ENCODE peak calls at places on chromosome 1, in nine cellular contexts. One of them, this sample, is unnamed.
A peak's percentile ranks its signal among the peaks of the same experiment; 100 is the strongest.

GRCh38 chr1:111127923-111128643 is 11.8 kb downstream of the DRAM2 start:
- DNase-seq in putamen: peak; percentile 24
- DNase-seq in NCI-H1092 treated with DMSO at 0.1 percent for 48 hours: no peak
- DNase-seq in stimulated activated CD4-positive, alpha-beta T cell treated with anti-CD3 and anti-CD28 coated beads, Interleukin-15, amount 100 ng/mL, for 24 hours: no peak
- DNase-seq in naive thymus-derived CD8-positive, alpha-beta T cell: no peak
- DNase-seq in AG09309: no peak
- DNase-seq in HEK293T: no peak
- DNase-seq in WTC11: no peak
- DNase-seq in IMR-90: no peak
- DNase-seq in this sample: no peak

GRCh38 chr1:40887652-40888051 is 25.5 kb upstream of the CITED4 start:
- DNase-seq in naive thymus-derived CD8-positive, alpha-beta T cell: no peak
- DNase-seq in HEK293T: no peak
- DNase-seq in NCI-H1092 treated with DMSO at 0.1 percent for 48 hours: no peak
- DNase-seq in IMR-90: no peak
- DNase-seq in WTC11: no peak
- DNase-seq in AG09309: no peak
- DNase-seq in stimulated activated CD4-positive, alpha-beta T cell treated with anti-CD3 and anti-CD28 coated beads, Interleukin-15, amount 100 ng/mL, for 24 hours: no peak
- DNase-seq in putamen: no peak
- DNase-seq in this sample: no peak

GRCh38 chr1:58921751-58922150 is 137.9 kb upstream of the JUN start:
- DNase-seq in IMR-90: no peak
- DNase-seq in WTC11: no peak
- DNase-seq in HEK293T: no peak
- DNase-seq in NCI-H1092 treated with DMSO at 0.1 percent for 48 hours: no peak
- DNase-seq in naive thymus-derived CD8-positive, alpha-beta T cell: no peak
- DNase-seq in AG09309: no peak
- DNase-seq in putamen: no peak
- DNase-seq in stimulated activated CD4-positive, alpha-beta T cell treated with anti-CD3 and anti-CD28 coated beads, Interleukin-15, amount 100 ng/mL, for 24 hours: no peak
- DNase-seq in this sample: no peak

GRCh38 chr1:66271216-66271903 is 262.6 kb upstream of the SGIP1 start:
- DNase-seq in NCI-H1092 treated with DMSO at 0.1 percent for 48 hours: no peak
- DNase-seq in stimulated activated CD4-positive, alpha-beta T cell treated with anti-CD3 and anti-CD28 coated beads, Interleukin-15, amount 100 ng/mL, for 24 hours: peak; percentile 73
- DNase-seq in AG09309: peak; percentile 99
- DNase-seq in putamen: peak; percentile 81
- DNase-seq in naive thymus-derived CD8-positive, alpha-beta T cell: peak; percentile 4
- DNase-seq in WTC11: peak; percentile 12
- DNase-seq in HEK293T: peak; percentile 80
- DNase-seq in IMR-90: peak; percentile 99
- DNase-seq in this sample: peak; percentile 98

GRCh38 chr1:27664291-27664690 is 7.7 kb downstream of the IFI6 start:
- DNase-seq in stimulated activated CD4-positive, alpha-beta T cell treated with anti-CD3 and anti-CD28 coated beads, Interleukin-15, amount 100 ng/mL, for 24 hours: no peak
- DNase-seq in WTC11: no peak
- DNase-seq in AG09309: no peak
- DNase-seq in NCI-H1092 treated with DMSO at 0.1 percent for 48 hours: no peak
- DNase-seq in naive thymus-derived CD8-positive, alpha-beta T cell: no peak
- DNase-seq in HEK293T: no peak
- DNase-seq in IMR-90: no peak
- DNase-seq in putamen: no peak
- DNase-seq in this sample: peak; percentile 36

GRCh38 chr1:179384027-179384426 is 18.3 kb downstream of the AXDND1 start:
- DNase-seq in naive thymus-derived CD8-positive, alpha-beta T cell: no peak
- DNase-seq in HEK293T: no peak
- DNase-seq in putamen: no peak
- DNase-seq in NCI-H1092 treated with DMSO at 0.1 percent for 48 hours: no peak
- DNase-seq in stimulated activated CD4-positive, alpha-beta T cell treated with anti-CD3 and anti-CD28 coated beads, Interleukin-15, amount 100 ng/mL, for 24 hours: no peak
- DNase-seq in IMR-90: no peak
- DNase-seq in AG09309: no peak
- DNase-seq in WTC11: no peak
- DNase-seq in this sample: no peak

GRCh38 chr1:117093091-117093534 is 28.4 kb downstream of the TRIM45 start:
- DNase-seq in putamen: peak; percentile 50
- DNase-seq in WTC11: no peak
- DNase-seq in NCI-H1092 treated with DMSO at 0.1 percent for 48 hours: no peak
- DNase-seq in stimulated activated CD4-positive, alpha-beta T cell treated with anti-CD3 and anti-CD28 coated beads, Interleukin-15, amount 100 ng/mL, for 24 hours: peak; percentile 20
- DNase-seq in AG09309: peak; percentile 95
- DNase-seq in IMR-90: peak; percentile 100
- DNase-seq in HEK293T: no peak
- DNase-seq in naive thymus-derived CD8-positive, alpha-beta T cell: no peak
- DNase-seq in this sample: peak; percentile 99

GRCh38 chr1:115314111-115314510 is 23.9 kb downstream of the NGF start:
- DNase-seq in HEK293T: no peak
- DNase-seq in AG09309: no peak
- DNase-seq in IMR-90: no peak
- DNase-seq in WTC11: no peak
- DNase-seq in putamen: no peak
- DNase-seq in naive thymus-derived CD8-positive, alpha-beta T cell: no peak
- DNase-seq in stimulated activated CD4-positive, alpha-beta T cell treated with anti-CD3 and anti-CD28 coated beads, Interleukin-15, amount 100 ng/mL, for 24 hours: no peak
- DNase-seq in NCI-H1092 treated with DMSO at 0.1 percent for 48 hours: peak; percentile 13
- DNase-seq in this sample: no peak

GRCh38 chr1:223494926-223495645 is 101.9 kb downstream of the CCDC185 start:
- DNase-seq in HEK293T: no peak
- DNase-seq in WTC11: no peak
- DNase-seq in AG09309: no peak
- DNase-seq in IMR-90: no peak
- DNase-seq in naive thymus-derived CD8-positive, alpha-beta T cell: no peak
- DNase-seq in NCI-H1092 treated with DMSO at 0.1 percent for 48 hours: no peak
- DNase-seq in stimulated activated CD4-positive, alpha-beta T cell treated with anti-CD3 and anti-CD28 coated beads, Interleukin-15, amount 100 ng/mL, for 24 hours: no peak
- DNase-seq in putamen: no peak
- DNase-seq in this sample: no peak

GRCh38 chr1:28104866-28105467 is 16.6 kb upstream of the EYA3 start:
- DNase-seq in IMR-90: peak; percentile 76
- DNase-seq in HEK293T: peak; percentile 92
- DNase-seq in putamen: peak; percentile 88
- DNase-seq in NCI-H1092 treated with DMSO at 0.1 percent for 48 hours: no peak
- DNase-seq in stimulated activated CD4-positive, alpha-beta T cell treated with anti-CD3 and anti-CD28 coated beads, Interleukin-15, amount 100 ng/mL, for 24 hours: no peak
- DNase-seq in AG09309: no peak
- DNase-seq in WTC11: peak; percentile 75
- DNase-seq in naive thymus-derived CD8-positive, alpha-beta T cell: no peak
- DNase-seq in this sample: peak; percentile 88

GRCh38 chr1:153475282-153475681 is 14.8 kb upstream of the S100A7 start:
- DNase-seq in AG09309: no peak
- DNase-seq in putamen: no peak
- DNase-seq in NCI-H1092 treated with DMSO at 0.1 percent for 48 hours: no peak
- DNase-seq in naive thymus-derived CD8-positive, alpha-beta T cell: no peak
- DNase-seq in IMR-90: no peak
- DNase-seq in WTC11: no peak
- DNase-seq in HEK293T: no peak
- DNase-seq in stimulated activated CD4-positive, alpha-beta T cell treated with anti-CD3 and anti-CD28 coated beads, Interleukin-15, amount 100 ng/mL, for 24 hours: no peak
- DNase-seq in this sample: no peak

GRCh38 chr1:159076753-159077656 is at the start of gene AIM2:
- DNase-seq in NCI-H1092 treated with DMSO at 0.1 percent for 48 hours: no peak
- DNase-seq in naive thymus-derived CD8-positive, alpha-beta T cell: no peak
- DNase-seq in AG09309: peak; percentile 58
- DNase-seq in stimulated activated CD4-positive, alpha-beta T cell treated with anti-CD3 and anti-CD28 coated beads, Interleukin-15, amount 100 ng/mL, for 24 hours: peak; percentile 97
- DNase-seq in IMR-90: no peak
- DNase-seq in HEK293T: no peak
- DNase-seq in putamen: no peak
- DNase-seq in WTC11: no peak
- DNase-seq in this sample: peak; percentile 82

GRCh38 chr1:78079580-78079979 is 33.8 kb downstream of the GIPC2 start:
- DNase-seq in putamen: no peak
- DNase-seq in AG09309: no peak
- DNase-seq in naive thymus-derived CD8-positive, alpha-beta T cell: no peak
- DNase-seq in NCI-H1092 treated with DMSO at 0.1 percent for 48 hours: no peak
- DNase-seq in stimulated activated CD4-positive, alpha-beta T cell treated with anti-CD3 and anti-CD28 coated beads, Interleukin-15, amount 100 ng/mL, for 24 hours: no peak
- DNase-seq in WTC11: no peak
- DNase-seq in HEK293T: no peak
- DNase-seq in IMR-90: peak; percentile 37
- DNase-seq in this sample: peak; percentile 59

This sample was measured in ELR.